ENCODE peak calls at places on chromosomes 2 and 18, in five cellular contexts. V is neural progenitor cell, P is OCI-LY7, H is HCT116, Z is PC-3. S is an unnamed sample.
A peak's percentile ranks its signal among the peaks of the same experiment; 100 is the strongest.

GRCh38 chr18:48409591-48410094 is 460 bp upstream of the ZBTB7C start:
- DNase-seq in V (no peak), P (no peak), H (no peak), Z (no peak), S (peak; percentile 40)

GRCh38 chr2:219522111-219523030 is 8.1 kb downstream of the ASIC4 start:
- DNase-seq in V (peak; percentile 83), P (no peak), H (peak; percentile 79), Z (peak; percentile 51), S (peak; percentile 71)

GRCh38 chr2:150591901-150592300 is 104.4 kb upstream of the RND3 start:
- DNase-seq in V (no peak), P (no peak), H (no peak), Z (peak; percentile 74), S (no peak)

GRCh38 chr18:2905802-2906521 is 59.2 kb downstream of the EMILIN2 start:
- DNase-seq in V (peak; percentile 46), P (no peak), H (peak; percentile 33), Z (peak; percentile 68), S (peak; percentile 71)

GRCh38 chr2:234494361-234495075 is 2.4 kb downstream of the ARL4C start:
- DNase-seq in V (peak; percentile 84), P (peak; percentile 55), H (no peak), Z (peak; percentile 49), S (peak; percentile 53)

GRCh38 chr18:3830604-3831003 is 380.6 kb downstream of the TGIF1 start:
- DNase-seq in V (no peak), P (no peak), H (no peak), Z (no peak), S (no peak)

GRCh38 chr18:14086459-14087231 is 45.6 kb downstream of the ZNF519 start:
- DNase-seq in V (peak; percentile 81), P (peak; percentile 59), H (no peak), Z (peak; percentile 63), S (peak; percentile 66)

GRCh38 chr2:186518945-186519344 is 32.9 kb downstream of the ZC3H15 start:
- DNase-seq in V (no peak), P (no peak), H (no peak), Z (no peak), S (no peak)

GRCh38 chr18:3984163-3984757 is 470.8 kb downstream of the DLGAP1 start:
- DNase-seq in V (no peak), P (no peak), H (no peak), Z (no peak), S (no peak)

GRCh38 chr2:236366406-236366805 is 102.2 kb upstream of the ASB18 start:
- DNase-seq in V (no peak), P (no peak), H (no peak), Z (no peak), S (no peak)

GRCh38 chr2:224910535-224910934 is 131.7 kb downstream of the DOCK10 start:
- DNase-seq in V (no peak), P (no peak), H (no peak), Z (no peak), S (no peak)

GRCh38 chr2:132943829-132944228 is 273.8 kb upstream of the LYPD1 start:
- DNase-seq in V (no peak), P (no peak), H (no peak), Z (no peak), S (no peak)

GRCh38 chr2:100632021-100632420 is 69.2 kb downstream of the PDCL3 start:
- DNase-seq in V (no peak), P (no peak), H (no peak), Z (no peak), S (no peak)

GRCh38 chr2:199309411-199309810 is 148.3 kb downstream of the SATB2 start:
- DNase-seq in V (no peak), P (peak; percentile 93), H (no peak), Z (no peak), S (no peak)

GRCh38 chr2:205748660-205749059 is 66.4 kb downstream of the NRP2 start:
- DNase-seq in V (no peak), P (no peak), H (no peak), Z (peak; percentile 93), S (no peak)

GRCh38 chr18:74342416-74343043 is 26.9 kb downstream of the C18orf63 start:
- DNase-seq in V (peak; percentile 53), P (peak; percentile 19), H (peak; percentile 51), Z (peak; percentile 75), S (peak; percentile 71)

GRCh38 chr2:126616606-126617069 is 39.3 kb upstream of the GYPC start:
- DNase-seq in V (no peak), P (no peak), H (no peak), Z (no peak), S (no peak)

GRCh38 chr2:198376677-198377076 is 572.3 kb downstream of the PLCL1 start:
- DNase-seq in V (no peak), P (no peak), H (peak; percentile 3), Z (peak; percentile 36), S (no peak)

GRCh38 chr18:58311390-58311789 is 267.4 kb downstream of the NEDD4L start:
- DNase-seq in V (no peak), P (no peak), H (no peak), Z (no peak), S (no peak)

GRCh38 chr2:160741815-160742214 is 248.2 kb upstream of the RBMS1 start:
- DNase-seq in V (no peak), P (no peak), H (no peak), Z (no peak), S (no peak)

GRCh38 chr18:63617049-63617995 is 26.7 kb downstream of the SERPINB4 start:
- DNase-seq in V (no peak), P (no peak), H (no peak), Z (no peak), S (no peak)

GRCh38 chr2:160647967-160648685 is 154.5 kb upstream of the RBMS1 start:
- DNase-seq in V (no peak), P (no peak), H (no peak), Z (no peak), S (no peak)

GRCh38 chr2:176484838-176485237 is 215.6 kb downstream of the MTX2 start:
- DNase-seq in V (no peak), P (no peak), H (no peak), Z (no peak), S (peak; percentile 14)

GRCh38 chr2:160493227-160494028 is at the start of gene RBMS1:
- DNase-seq in V (peak; percentile 84), P (no peak), H (no peak), Z (peak; percentile 63), S (peak; percentile 83)

GRCh38 chr2:178858896-178859628 is 51.8 kb upstream of the TTN start:
- DNase-seq in V (no peak), P (no peak), H (no peak), Z (no peak), S (no peak)

GRCh38 chr18:5806860-5807259 is 88.5 kb downstream of the TMEM200C start:
- DNase-seq in V (no peak), P (no peak), H (no peak), Z (no peak), S (no peak)

GRCh38 chr2:128611421-128612320 is 293.0 kb upstream of the HS6ST1 start:
- DNase-seq in V (no peak), P (no peak), H (no peak), Z (no peak), S (no peak)

GRCh38 chr2:46001741-46002506 is 295.3 kb upstream of the EPAS1 start:
- DNase-seq in V (no peak), P (no peak), H (no peak), Z (no peak), S (no peak)

GRCh38 chr2:54560146-54560881 is 104.2 kb downstream of the SPTBN1 start:
- DNase-seq in V (peak; percentile 21), P (peak; percentile 74), H (no peak), Z (peak; percentile 46), S (peak; percentile 42)

DNA sequence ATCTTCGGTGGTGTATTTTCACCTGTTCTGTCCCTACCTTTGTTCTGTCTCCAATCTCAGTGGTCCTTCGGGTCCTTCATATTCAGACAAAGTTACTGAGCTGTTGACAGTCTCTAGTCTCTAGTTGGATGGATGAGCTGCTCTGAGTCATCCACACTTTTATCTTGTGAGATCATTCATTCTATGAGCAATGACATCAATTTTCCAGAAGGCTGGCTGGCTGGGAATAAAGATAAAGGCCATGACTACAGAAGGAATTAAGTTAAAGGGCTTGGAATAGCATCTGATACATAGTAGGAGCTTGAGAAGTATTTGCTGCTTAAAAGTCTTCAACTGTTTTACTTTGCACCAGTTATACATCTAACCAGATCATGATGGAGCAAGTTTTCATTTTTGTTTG is 43.1 kb upstream of the SLC39A10 start:
- DNase-seq in V (no peak), P (no peak), H (no peak), Z (peak; percentile 62), S (peak; percentile 61)
- TF ChIP-seq EZH2phosphoT487 in V (no peak), P (no peak), H (no peak), Z (no peak), S (no peak)

GRCh38 chr18:41096504-41096903 is 858.5 kb upstream of the PIK3C3 start:
- DNase-seq in V (peak; percentile 15), P (no peak), H (no peak), Z (peak; percentile 37), S (peak; percentile 14)
- TF ChIP-seq CTCF in V (peak; percentile 26), P (no peak), H (no peak), Z (peak; percentile 54), S (peak; percentile 40)

GRCh38 chr2:27179344-27180000 is 30.7 kb downstream of the TCF23 start:
- DNase-seq in V (no peak), P (no peak), H (no peak), Z (no peak), S (no peak)

GRCh38 chr2:27178469-27178868 is 29.7 kb downstream of the TCF23 start:
- DNase-seq in V (no peak), P (no peak), H (no peak), Z (no peak), S (no peak)

GRCh38 chr2:27175330-27175729 is 26.5 kb downstream of the TCF23 start:
- DNase-seq in V (no peak), P (no peak), H (no peak), Z (no peak), S (no peak)

GRCh38 chr2:27174638-27175037 is 25.8 kb downstream of the TCF23 start:
- DNase-seq in V (peak; percentile 16), P (peak; percentile 53), H (no peak), Z (no peak), S (no peak)

GRCh38 chr2:27177441-27178351 is 28.9 kb downstream of the TCF23 start:
- DNase-seq in V (no peak), P (peak; percentile 60), H (no peak), Z (no peak), S (no peak)
- H3K9me3 ChIP-seq in V (no peaks in the 10 kb centered on the region), P (no peaks in the 10 kb centered on the region), H (no peaks in the 10 kb centered on the region), Z (no peaks in the 10 kb centered on the region), S (no peaks in the 10 kb centered on the region)

DNA sequence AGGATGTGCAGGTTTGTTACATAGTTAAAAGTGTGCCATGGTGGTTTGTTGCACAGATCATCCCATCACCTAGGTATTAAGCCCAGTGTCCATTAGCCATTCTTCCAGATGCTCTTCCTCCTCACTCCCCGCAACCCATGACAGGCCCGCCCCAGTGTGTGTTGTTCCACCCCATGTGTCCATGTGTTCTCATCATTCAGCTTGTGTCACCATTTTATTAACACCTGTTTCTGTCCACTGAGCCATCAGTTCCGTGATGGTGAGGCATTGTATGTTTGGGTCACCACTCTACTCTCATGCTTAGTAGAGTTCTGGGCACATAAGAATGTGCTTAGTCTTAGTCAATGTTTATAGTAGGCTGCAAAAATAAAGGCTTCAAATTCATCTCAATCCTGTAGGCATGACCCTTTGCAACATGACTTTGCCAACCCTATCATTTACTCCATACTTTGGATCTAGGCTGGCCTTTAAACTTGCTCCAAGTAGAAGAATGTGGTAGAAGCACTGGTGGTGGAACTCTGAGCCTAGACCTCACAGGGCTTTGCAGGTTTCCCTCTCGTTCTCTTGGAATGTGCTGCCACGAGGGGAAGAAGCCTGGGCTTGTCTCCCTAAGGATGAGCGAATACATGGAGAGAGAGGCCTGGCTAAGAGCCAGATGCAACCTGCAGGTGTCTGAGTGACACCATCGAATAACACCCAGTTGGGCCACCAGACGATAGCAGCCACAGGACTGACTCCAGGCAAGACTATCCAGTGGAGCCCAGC is 161.5 kb downstream of the NAPG start:
- DNase-seq in V (no peak), P (no peak), H (no peak), Z (no peak), S (no peak)
- TF ChIP-seq EZH2phosphoT487 in V (no peak), P (no peak), H (no peak), Z (no peak), S (no peak)

S was measured in hepatocyte.